ENCODE peak calls at places on chromosomes 6 and 20, in ten cellular contexts. S is SJSA1; A is A549; L is lower lobe of right lung; J is heart right ventricle; R is psoas muscle; I is right cardiac atrium; Y is sigmoid colon; N is CD4-positive, alpha-beta memory T cell; D is CD8-positive, alpha-beta memory T cell. U is an unnamed sample.

GRCh38 chr20:59771506-59772372 is 161.7 kb downstream of the SYCP2 start:
- DNase-seq in S (no peak), A (no peak), L (no peak), J (peak; percentile 54), R (no peak), I (no peak), Y (peak; percentile 60), N (no peak), D (no peak), U (no peak)

GRCh38 chr6:54646551-54647300 is 199.8 kb upstream of the FAM83B start:
- DNase-seq in S (no peak), A (no peak), L (no peak), J (no peak), R (no peak), I (no peak), Y (no peak), N (no peak), D (no peak), U (no peak)

GRCh38 chr6:118939683-118940082 is 4.7 kb upstream of the MCM9 start:
- DNase-seq in S (no peak), A (no peak), L (no peak), J (no peak), R (no peak), I (peak; percentile 22), Y (no peak), N (no peak), D (no peak), U (no peak)

GRCh38 chr6:74280130-74280692 is 584.2 kb downstream of the CD109 start:
- DNase-seq in S (no peak), A (no peak), L (no peak), J (no peak), R (no peak), I (no peak), Y (no peak), N (no peak), D (no peak), U (no peak)

GRCh38 chr6:36904851-36905393 is 19.2 kb downstream of the C6orf89 start:
- DNase-seq in S (no peak), A (no peak), L (no peak), J (no peak), R (no peak), I (no peak), Y (no peak), N (no peak), D (no peak), U (no peak)

GRCh38 chr6:1145756-1146218 is 166.1 kb upstream of the FOXQ1 start:
- DNase-seq in S (no peak), A (no peak), L (no peak), J (no peak), R (no peak), I (no peak), Y (no peak), N (no peak), D (no peak), U (no peak)

GRCh38 chr6:90322976-90323474 is 26.4 kb upstream of the BACH2 start:
- DNase-seq in S (no peak), A (no peak), L (no peak), J (no peak), R (no peak), I (no peak), Y (no peak), N (no peak), D (no peak), U (no peak)

GRCh38 chr20:54980321-54980960 is 505.0 kb downstream of the DOK5 start:
- DNase-seq in S (no peak), A (no peak), L (no peak), J (no peak), R (no peak), I (no peak), Y (no peak), N (no peak), D (no peak), U (no peak)

GRCh38 chr20:43945391-43946205 is 30.9 kb downstream of the TOX2 start:
- DNase-seq in S (no peak), A (no peak), L (no peak), J (no peak), R (no peak), I (no peak), Y (no peak), N (no peak), D (no peak), U (no peak)

GRCh38 chr20:43948455-43948854 is 33.8 kb downstream of the TOX2 start:
- DNase-seq in S (no peak), A (no peak), L (no peak), J (no peak), R (no peak), I (no peak), Y (no peak), N (no peak), D (no peak), U (no peak)

GRCh38 chr20:43946659-43947315 is 32.1 kb downstream of the TOX2 start:
- DNase-seq in S (no peak), A (no peak), L (no peak), J (no peak), R (no peak), I (no peak), Y (no peak), N (no peak), D (no peak), U (no peak)

GRCh38 chr20:43946206-43946491 is 31.5 kb downstream of the TOX2 start:
- DNase-seq in S (no peak), A (no peak), L (no peak), J (no peak), R (no peak), I (no peak), Y (no peak), N (no peak), D (no peak), U (no peak)

GRCh38 chr20:43947316-43947710 is 32.7 kb downstream of the TOX2 start:
- DNase-seq in S (no peak), A (no peak), L (no peak), J (no peak), R (no peak), I (no peak), Y (no peak), N (no peak), D (no peak), U (no peak)
- H3K4me1 ChIP-seq in S (peaks cover 36% of the 10 kb centered on the region), A (peaks cover 17% of the 10 kb centered on the region), L (peaks cover 37% of the 10 kb centered on the region), J (no peaks in the 10 kb centered on the region), R (no peaks in the 10 kb centered on the region), I (no peaks in the 10 kb centered on the region), Y (no peaks in the 10 kb centered on the region), N (peaks cover 99% of the 10 kb centered on the region), D (peaks cover 88% of the 10 kb centered on the region), U (peaks cover 24% of the 10 kb centered on the region)

DNA sequence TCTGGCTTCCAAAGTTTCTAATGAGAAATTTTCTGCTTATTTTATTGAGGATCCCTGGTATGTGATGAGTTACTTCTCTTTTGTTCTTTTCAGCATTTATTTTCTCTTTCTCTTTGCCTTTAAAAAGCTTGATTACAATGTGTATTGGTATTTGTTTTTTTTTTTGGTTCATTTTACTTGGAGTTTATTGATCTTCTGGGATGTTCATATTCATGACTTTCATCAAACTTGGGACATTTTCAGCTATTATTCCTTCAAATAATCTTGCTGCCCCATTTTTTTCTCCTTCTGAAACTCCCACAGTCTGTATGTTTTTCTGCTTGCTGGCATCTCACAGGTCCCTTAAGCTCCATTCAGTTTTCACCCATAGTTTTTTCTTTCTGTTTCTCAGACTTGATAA is 102.4 kb downstream of the PRDM13 start:
- DNase-seq in S (no peak), A (no peak), L (no peak), J (no peak), R (no peak), I (no peak), Y (no peak), N (no peak), D (no peak), U (no peak)
- H3K9me3 ChIP-seq in S (no peaks in the 10 kb centered on the region), A (no peaks in the 10 kb centered on the region), L (no peaks in the 10 kb centered on the region), J (no peaks in the 10 kb centered on the region), R (no peaks in the 10 kb centered on the region), I (no peaks in the 10 kb centered on the region), Y (no peaks in the 10 kb centered on the region), N (no peaks in the 10 kb centered on the region), D (no peaks in the 10 kb centered on the region), U (no peaks in the 10 kb centered on the region)

DNA sequence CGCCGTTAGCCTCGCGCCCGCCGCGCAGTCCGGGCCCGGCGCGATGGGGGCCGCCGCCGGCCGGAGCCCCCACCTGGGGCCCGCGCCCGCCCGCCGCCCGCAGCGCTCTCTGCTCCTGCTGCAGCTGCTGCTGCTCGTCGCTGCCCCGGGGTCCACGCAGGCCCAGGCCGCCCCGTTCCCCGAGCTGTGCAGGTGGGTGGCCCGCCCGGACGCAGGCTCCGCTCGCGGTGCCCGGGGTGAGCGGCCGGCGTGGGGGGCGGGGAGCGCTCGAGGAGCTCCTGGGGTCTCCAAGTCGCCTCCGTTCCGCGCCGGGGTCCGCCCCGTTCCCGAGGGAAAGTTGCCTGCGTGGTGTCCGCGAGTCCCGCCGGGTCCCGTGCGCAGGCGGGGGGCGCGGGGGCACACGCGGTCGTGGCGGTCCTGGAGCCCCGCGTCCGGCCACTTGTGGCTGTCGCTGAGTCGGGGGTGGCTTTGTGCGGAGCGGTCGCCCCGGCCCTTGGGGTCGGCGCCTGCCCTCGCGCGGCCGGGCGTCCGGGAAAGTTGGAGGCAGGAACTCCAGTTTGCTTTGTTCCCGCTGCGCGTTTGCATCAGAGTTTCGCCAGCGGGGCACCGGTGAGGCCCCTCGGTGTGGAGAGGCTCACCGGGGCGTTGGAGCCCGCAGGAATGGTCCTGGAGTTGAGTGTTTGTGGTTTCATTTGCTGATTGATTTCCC is 476 bp downstream of the IGF2R start:
- DNase-seq in S (peak; percentile 50), A (peak; percentile 6), L (peak; percentile 67), J (peak; percentile 48), R (peak; percentile 76), I (peak; percentile 47), Y (peak; percentile 76), N (no peak), D (no peak), U (peak; percentile 82)
- H3K4me1 ChIP-seq in S (peaks cover 16% of the 10 kb centered on the region), A (peaks cover 20% of the 10 kb centered on the region), L (peaks cover 44% of the 10 kb centered on the region), J (peaks cover 45% of the 10 kb centered on the region), R (peaks cover 48% of the 10 kb centered on the region), I (peaks cover 12% of the 10 kb centered on the region), Y (peaks cover 43% of the 10 kb centered on the region), N (peaks cover 52% of the 10 kb centered on the region), D (peaks cover 43% of the 10 kb centered on the region), U (peaks cover 43% of the 10 kb centered on the region)

GRCh38 chr20:46682063-46682821 is 7.0 kb downstream of the TP53RK start:
- DNase-seq in S (no peak), A (no peak), L (no peak), J (no peak), R (no peak), I (no peak), Y (no peak), N (no peak), D (no peak), U (no peak)

GRCh38 chr20:46680684-46681031 is 8.6 kb downstream of the TP53RK start:
- DNase-seq in S (no peak), A (no peak), L (no peak), J (no peak), R (no peak), I (no peak), Y (no peak), N (no peak), D (no peak), U (no peak)

GRCh38 chr20:46677608-46678007 is 11.6 kb downstream of the TP53RK start:
- DNase-seq in S (no peak), A (no peak), L (no peak), J (no peak), R (no peak), I (no peak), Y (no peak), N (no peak), D (no peak), U (no peak)

GRCh38 chr20:46681032-46681854 is 8.0 kb downstream of the TP53RK start:
- DNase-seq in S (no peak), A (peak; percentile 58), L (no peak), J (no peak), R (no peak), I (peak; percentile 33), Y (no peak), N (peak; percentile 56), D (peak; percentile 39), U (no peak)

DNA sequence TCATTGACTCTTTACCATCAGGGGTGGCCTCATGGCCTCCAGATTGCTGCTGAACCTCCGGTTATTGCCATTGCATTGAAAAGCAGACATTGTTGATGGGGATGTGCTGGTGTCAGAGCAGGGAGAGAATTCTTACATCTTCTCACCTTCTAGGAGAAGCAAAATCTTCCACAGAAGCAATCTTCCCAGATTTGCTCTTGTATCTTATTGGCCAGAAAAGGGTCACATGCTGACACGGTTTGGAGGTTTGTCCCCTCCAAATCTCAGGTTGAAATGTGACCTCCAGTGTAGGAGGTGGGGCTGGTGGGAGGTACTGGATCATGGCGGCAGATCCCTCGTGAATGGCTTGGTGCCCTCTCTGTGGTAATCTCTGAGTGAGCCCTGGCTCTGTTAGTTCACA is 10.7 kb downstream of the TP53RK start:
- DNase-seq in S (no peak), A (no peak), L (no peak), J (no peak), R (no peak), I (no peak), Y (no peak), N (no peak), D (no peak), U (no peak)
- H3K9me3 ChIP-seq in S (no peaks in the 10 kb centered on the region), A (no peaks in the 10 kb centered on the region), L (no peaks in the 10 kb centered on the region), J (no peaks in the 10 kb centered on the region), R (no peaks in the 10 kb centered on the region), I (no peaks in the 10 kb centered on the region), Y (no peaks in the 10 kb centered on the region), N (no peaks in the 10 kb centered on the region), D (no peaks in the 10 kb centered on the region), U (no peaks in the 10 kb centered on the region)